ENCODE peak calls at places on chromosomes 6 and 20, in seven cellular contexts. D is Panc1; B is left cardiac atrium; M is DMS153; S is effector CD8-positive, alpha-beta T cell; X is CD4-positive, CD25-positive, alpha-beta regulatory T cell; I is heart right ventricle. C is an unnamed sample.

GRCh38 chr20:54219751-54220426 is 12.0 kb downstream of the PFDN4 start:
- DNase-seq in I (no peak), D (no peak), B (no peak), X (peak; percentile 12), S (no peak), M (no peak), C (peak; percentile 47)

GRCh38 chr20:38121741-38122140 is 43.3 kb downstream of the TGM2 start:
- DNase-seq in B (no peak), M (no peak), S (no peak), I (no peak), X (no peak), D (no peak), C (no peak)

GRCh38 chr6:7615611-7616383 is 25.8 kb downstream of the SNRNP48 start:
- DNase-seq in S (no peak), I (peak; percentile 54), B (no peak), M (peak; percentile 11), D (peak; percentile 51), X (peak; percentile 63), C (peak; percentile 6)

GRCh38 chr20:2136275-2136674 is 34.6 kb downstream of the STK35 start:
- DNase-seq in M (no peak), I (no peak), D (no peak), X (no peak), B (no peak), S (no peak), C (no peak)

GRCh38 chr6:108113557-108114519 is 39.3 kb upstream of the OSTM1 start:
- DNase-seq in M (no peak), B (no peak), S (no peak), I (peak; percentile 39), D (no peak), X (peak; percentile 51), C (peak; percentile 58)

GRCh38 chr6:50381106-50381415 is 331.3 kb upstream of the DEFB112 start:
- DNase-seq in S (no peak), M (no peak), B (no peak), X (no peak), D (no peak), I (no peak), C (peak; percentile 3)

GRCh38 chr20:9203081-9203447 is 134.2 kb downstream of the PLCB4 start:
- DNase-seq in I (no peak), B (no peak), D (no peak), M (no peak), S (no peak), X (no peak), C (no peak)

GRCh38 chr6:26230336-26230735 is 134.7 kb upstream of the BTN3A2 start:
- DNase-seq in M (no peak), D (no peak), B (no peak), S (no peak), X (no peak), I (no peak), C (no peak)

GRCh38 chr6:13217206-13217905 is 111.0 kb downstream of the TBC1D7 start:
- DNase-seq in D (no peak), M (no peak), S (no peak), X (no peak), B (no peak), I (no peak), C (no peak)

GRCh38 chr20:31674895-31675827 is 37.4 kb downstream of the COX4I2 start:
- DNase-seq in D (no peak), X (peak; percentile 91), I (peak; percentile 81), M (no peak), S (peak; percentile 27), B (peak; percentile 83), C (peak; percentile 91)

GRCh38 chr20:23138682-23139081 is 52.6 kb upstream of the CD93 start:
- DNase-seq in I (no peak), B (no peak), S (no peak), M (no peak), X (no peak), D (no peak), C (no peak)

GRCh38 chr6:85594197-85594930 is 706 bp upstream of the SNX14 start:
- DNase-seq in I (no peak), B (no peak), D (no peak), S (peak; percentile 40), M (peak; percentile 20), X (no peak), C (no peak)

GRCh38 chr6:44850367-44850766 is 462.9 kb downstream of the CDC5L start:
- DNase-seq in S (no peak), B (no peak), X (no peak), D (no peak), I (no peak), M (no peak), C (no peak)

GRCh38 chr6:121436966-121437756 is 1.7 kb downstream of the GJA1 start:
- DNase-seq in X (peak; percentile 5), B (peak; percentile 64), D (no peak), S (no peak), M (no peak), I (peak; percentile 53), C (no peak)

GRCh38 chr20:9660236-9660868 is 146.0 kb downstream of the LAMP5 start:
- DNase-seq in B (no peak), M (no peak), X (no peak), D (no peak), S (no peak), I (peak; percentile 5), C (no peak)

GRCh38 chr6:31079656-31080261 is 32.6 kb downstream of the C6orf15 start:
- DNase-seq in X (peak; percentile 81), B (peak; percentile 65), M (peak; percentile 50), S (peak; percentile 50), I (peak; percentile 63), D (no peak), C (no peak)

GRCh38 chr20:40319741-40320499 is 369.1 kb downstream of the MAFB start:
- DNase-seq in B (no peak), M (peak; percentile 38), S (no peak), I (no peak), X (no peak), D (no peak), C (no peak)

GRCh38 chr6:2231438-2231837 is 14.0 kb downstream of the GMDS start:
- DNase-seq in S (no peak), B (no peak), I (no peak), D (no peak), X (no peak), M (no peak), C (peak; percentile 11)

C was measured in SW 1271.